ENCODE peak calls at places on chromosomes 13 and 19, in six cellular contexts. I, C, B, F, L and V are unnamed samples.
A peak's percentile ranks its signal among the peaks of the same experiment; 100 is the strongest.

GRCh38 chr13:23467048-23467931 is 33.8 kb upstream of the SACS start:
- DNase-seq in B (peak; percentile 36), I (peak; percentile 7), L (no peak), C (no peak), F (no peak), V (no peak)

GRCh38 chr13:33678084-33678483 is 139.9 kb upstream of the RFC3 start:
- DNase-seq in C (no peak), I (no peak), B (no peak), L (no peak), F (no peak), V (peak; percentile 36)

GRCh38 chr13:45827318-45827717 is 24.2 kb downstream of the SIAH3 start:
- DNase-seq in B (no peak), L (no peak), I (no peak), C (no peak), F (no peak), V (no peak)

GRCh38 chr13:89113744-89114143 is 1442.6 kb downstream of the SLITRK5 start:
- DNase-seq in B (no peak), L (no peak), I (no peak), F (no peak), C (no peak), V (no peak)

GRCh38 chr13:90968510-90968909 is 379.0 kb upstream of the MIR17HG start:
- DNase-seq in F (no peak), C (no peak), L (no peak), B (peak; percentile 30), I (no peak), V (peak; percentile 6)

GRCh38 chr13:41995946-41996345 is 35.0 kb upstream of the VWA8 start:
- DNase-seq in B (peak; percentile 64), F (no peak), C (no peak), I (no peak), L (peak; percentile 11), V (peak; percentile 24)

GRCh38 chr19:496333-496634 is at the start of gene MADCAM1:
- DNase-seq in I (no peak), B (no peak), C (no peak), L (no peak), F (no peak), V (no peak)

GRCh38 chr19:3950871-3951861 is 18.3 kb downstream of the NMRK2 start:
- DNase-seq in L (no peak), C (no peak), B (no peak), I (no peak), F (no peak), V (no peak)

GRCh38 chr13:41742917-41743552 is 217.9 kb downstream of the VWA8 start:
- DNase-seq in I (no peak), B (no peak), F (no peak), C (no peak), L (no peak), V (no peak)

GRCh38 chr13:44340508-44340907 is 33.1 kb upstream of the SERP2 start:
- DNase-seq in I (no peak), F (no peak), L (no peak), C (no peak), B (no peak), V (no peak)

DNA sequence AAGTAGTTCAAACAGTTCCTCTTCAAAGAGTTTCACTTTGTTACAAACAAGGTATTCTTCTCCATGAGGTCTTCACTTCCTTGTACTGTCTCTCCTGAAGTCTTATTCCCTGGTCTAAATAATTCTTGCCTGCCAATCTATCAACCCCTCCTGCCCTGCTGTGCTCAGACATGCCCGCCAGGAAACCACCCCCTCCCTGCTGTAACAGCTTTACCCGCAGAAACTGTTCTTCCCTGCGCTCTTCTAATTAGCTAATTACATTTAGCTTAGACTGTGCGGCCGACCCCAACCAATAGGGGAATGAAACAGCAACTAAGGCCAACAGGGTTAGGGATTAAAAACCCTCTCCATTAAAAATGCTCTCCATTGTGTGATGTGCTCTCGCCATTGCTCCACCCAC is 46.7 kb downstream of the ZNF846 start:
- DNase-seq in F (no peak), B (no peak), L (no peak), C (no peak), I (no peak), V (peak; percentile 78)
- H3K4me3 ChIP-seq in F (no peak overlapping the region), B (no peak overlapping the region), L (no peak overlapping the region), C (no peak overlapping the region), I (no peak overlapping the region), V (peak overlapping the region; percentile 5)

GRCh38 chr19:13861392-13861713 is 15.6 kb upstream of the NANOS3 start:
- DNase-seq in B (no peak), I (no peak), F (no peak), C (no peak), L (no peak), V (no peak)

GRCh38 chr19:13859361-13859880 is 17.5 kb upstream of the NANOS3 start:
- DNase-seq in F (no peak), I (no peak), B (peak; percentile 63), C (no peak), L (no peak), V (no peak)

GRCh38 chr19:13861714-13862531 is 15.0 kb upstream of the NANOS3 start:
- DNase-seq in B (peak; percentile 92), F (peak; percentile 76), L (no peak), I (peak; percentile 93), C (peak; percentile 71), V (no peak)

GRCh38 chr19:13864223-13864512 is 12.8 kb upstream of the NANOS3 start:
- DNase-seq in B (no peak), C (no peak), I (no peak), F (no peak), L (no peak), V (no peak)

GRCh38 chr19:13860679-13861391 is 16.1 kb upstream of the NANOS3 start:
- DNase-seq in B (no peak), L (no peak), I (no peak), C (no peak), F (no peak), V (no peak)
- H3K4me3 ChIP-seq in B (no peak overlapping the region), L (no peak overlapping the region), I (no peak overlapping the region), C (no peak overlapping the region), F (peak overlapping the region; percentile 60), V (no peak overlapping the region)

DNA sequence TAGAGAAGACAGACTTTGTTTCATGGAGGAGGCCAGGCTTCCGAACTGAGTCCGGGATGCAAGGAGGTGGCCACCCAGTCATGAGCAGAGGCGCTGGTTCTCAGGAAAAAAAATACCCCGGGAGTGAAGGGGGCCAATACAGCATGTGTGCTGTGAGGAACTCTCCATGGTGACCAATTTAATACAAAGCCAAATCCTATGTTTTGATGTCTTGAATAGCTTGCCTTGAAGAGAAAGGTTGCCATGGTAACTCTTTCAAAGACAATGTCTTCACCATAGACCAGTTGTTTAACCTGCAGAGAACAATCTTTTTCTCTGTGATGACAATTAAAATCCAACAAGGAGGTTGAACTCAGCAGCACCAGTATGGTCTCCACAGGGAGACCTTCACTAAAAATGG is 43.4 kb upstream of the PDCD5 start:
- DNase-seq in I (no peak), F (no peak), C (no peak), L (no peak), B (no peak), V (no peak)
- H3K4me3 ChIP-seq in I (no peak overlapping the region), F (no peak overlapping the region), C (no peak overlapping the region), L (no peak overlapping the region), B (no peak overlapping the region), V (no peak overlapping the region)

GRCh38 chr19:48500830-48501445 is 10.7 kb downstream of the LMTK3 start:
- DNase-seq in F (no peak), B (no peak), C (no peak), I (no peak), L (no peak), V (no peak)
- H3K4me3 ChIP-seq in F (no peak overlapping the region), B (no peak overlapping the region), C (no peak overlapping the region), I (peak overlapping the region; percentile 30), L (no peak overlapping the region), V (peak overlapping the region; percentile 0)